ENCODE peak calls at places on chromosome 13, in eight cellular contexts. One of them, this sample, is unnamed.
A peak's percentile ranks its signal among the peaks of the same experiment; 100 is the strongest.

GRCh38 chr13:55567721-55568625 is 1572.7 kb upstream of the PRR20A start:
- DNase-seq in ovary: no peak
- DNase-seq in neuronal stem cell: no peak
- DNase-seq in keratinocyte: no peak
- DNase-seq in tibial artery: no peak
- DNase-seq in heart right ventricle: no peak
- DNase-seq in aorta: no peak
- DNase-seq in CD4-positive, CD25-positive, alpha-beta regulatory T cell: no peak
- DNase-seq in this sample: no peak

GRCh38 chr13:57624565-57625435 is 6.7 kb upstream of the PCDH17 start:
- DNase-seq in ovary: no peak
- DNase-seq in neuronal stem cell: peak; percentile 77
- DNase-seq in keratinocyte: peak; percentile 9
- DNase-seq in tibial artery: no peak
- DNase-seq in heart right ventricle: no peak
- DNase-seq in aorta: no peak
- DNase-seq in CD4-positive, CD25-positive, alpha-beta regulatory T cell: no peak
- DNase-seq in this sample: no peak

GRCh38 chr13:108963846-108964600 is 334.6 kb downstream of the MYO16 start:
- DNase-seq in ovary: no peak
- DNase-seq in neuronal stem cell: no peak
- DNase-seq in keratinocyte: peak; percentile 88
- DNase-seq in tibial artery: no peak
- DNase-seq in heart right ventricle: no peak
- DNase-seq in aorta: no peak
- DNase-seq in CD4-positive, CD25-positive, alpha-beta regulatory T cell: no peak
- DNase-seq in this sample: no peak

GRCh38 chr13:109816112-109816978 is 30.0 kb upstream of the IRS2 start:
- DNase-seq in ovary: no peak
- DNase-seq in neuronal stem cell: no peak
- DNase-seq in keratinocyte: peak; percentile 13
- DNase-seq in tibial artery: no peak
- DNase-seq in heart right ventricle: no peak
- DNase-seq in aorta: no peak
- DNase-seq in CD4-positive, CD25-positive, alpha-beta regulatory T cell: no peak
- DNase-seq in this sample: no peak

GRCh38 chr13:25688524-25688923 is 316.8 kb downstream of the ATP8A2 start:
- DNase-seq in ovary: no peak
- DNase-seq in neuronal stem cell: no peak
- DNase-seq in keratinocyte: no peak
- DNase-seq in tibial artery: no peak
- DNase-seq in heart right ventricle: no peak
- DNase-seq in aorta: no peak
- DNase-seq in CD4-positive, CD25-positive, alpha-beta regulatory T cell: no peak
- DNase-seq in this sample: no peak

GRCh38 chr13:67619346-67619745 is 389.2 kb upstream of the PCDH9 start:
- DNase-seq in ovary: no peak
- DNase-seq in neuronal stem cell: no peak
- DNase-seq in keratinocyte: no peak
- DNase-seq in tibial artery: no peak
- DNase-seq in heart right ventricle: no peak
- DNase-seq in aorta: no peak
- DNase-seq in CD4-positive, CD25-positive, alpha-beta regulatory T cell: no peak
- DNase-seq in this sample: no peak

GRCh38 chr13:94139393-94139995 is 340.0 kb downstream of the DCT start:
- DNase-seq in ovary: no peak
- DNase-seq in neuronal stem cell: no peak
- DNase-seq in keratinocyte: no peak
- DNase-seq in tibial artery: no peak
- DNase-seq in heart right ventricle: no peak
- DNase-seq in aorta: no peak
- DNase-seq in CD4-positive, CD25-positive, alpha-beta regulatory T cell: no peak
- DNase-seq in this sample: no peak

GRCh38 chr13:20431687-20432384 is 93.8 kb downstream of the CRYL1 start:
- DNase-seq in ovary: no peak
- DNase-seq in neuronal stem cell: no peak
- DNase-seq in keratinocyte: no peak
- DNase-seq in tibial artery: no peak
- DNase-seq in heart right ventricle: no peak
- DNase-seq in aorta: no peak
- DNase-seq in CD4-positive, CD25-positive, alpha-beta regulatory T cell: no peak
- DNase-seq in this sample: no peak

GRCh38 chr13:42967660-42968059 is 24.4 kb downstream of the EPSTI1 start:
- DNase-seq in ovary: no peak
- DNase-seq in neuronal stem cell: no peak
- DNase-seq in keratinocyte: no peak
- DNase-seq in tibial artery: no peak
- DNase-seq in heart right ventricle: no peak
- DNase-seq in aorta: no peak
- DNase-seq in CD4-positive, CD25-positive, alpha-beta regulatory T cell: no peak
- DNase-seq in this sample: no peak

GRCh38 chr13:66689037-66689619 is 541.0 kb downstream of the PCDH9 start:
- DNase-seq in ovary: no peak
- DNase-seq in neuronal stem cell: no peak
- DNase-seq in keratinocyte: no peak
- DNase-seq in tibial artery: no peak
- DNase-seq in heart right ventricle: no peak
- DNase-seq in aorta: no peak
- DNase-seq in CD4-positive, CD25-positive, alpha-beta regulatory T cell: no peak
- DNase-seq in this sample: no peak

GRCh38 chr13:76833465-76833864 is 52.7 kb downstream of the KCTD12 start:
- DNase-seq in ovary: no peak
- DNase-seq in neuronal stem cell: no peak
- DNase-seq in keratinocyte: no peak
- DNase-seq in tibial artery: no peak
- DNase-seq in heart right ventricle: no peak
- DNase-seq in aorta: no peak
- DNase-seq in CD4-positive, CD25-positive, alpha-beta regulatory T cell: no peak
- DNase-seq in this sample: no peak

GRCh38 chr13:60590775-60591174 is 193.8 kb downstream of the TDRD3 start:
- DNase-seq in ovary: no peak
- DNase-seq in neuronal stem cell: no peak
- DNase-seq in keratinocyte: no peak
- DNase-seq in tibial artery: no peak
- DNase-seq in heart right ventricle: no peak
- DNase-seq in aorta: no peak
- DNase-seq in CD4-positive, CD25-positive, alpha-beta regulatory T cell: no peak
- DNase-seq in this sample: no peak

GRCh38 chr13:91136806-91137205 is 210.7 kb upstream of the MIR17HG start:
- DNase-seq in ovary: no peak
- DNase-seq in neuronal stem cell: peak; percentile 46
- DNase-seq in keratinocyte: no peak
- DNase-seq in tibial artery: no peak
- DNase-seq in heart right ventricle: no peak
- DNase-seq in aorta: no peak
- DNase-seq in CD4-positive, CD25-positive, alpha-beta regulatory T cell: no peak
- DNase-seq in this sample: no peak

GRCh38 chr13:77988355-77988754 is 69.7 kb upstream of the EDNRB start:
- DNase-seq in ovary: no peak
- DNase-seq in neuronal stem cell: no peak
- DNase-seq in keratinocyte: no peak
- DNase-seq in tibial artery: no peak
- DNase-seq in heart right ventricle: no peak
- DNase-seq in aorta: no peak
- DNase-seq in CD4-positive, CD25-positive, alpha-beta regulatory T cell: no peak
- DNase-seq in this sample: no peak

GRCh38 chr13:95641291-95641811 is 3.2 kb downstream of the DZIP1 start:
- DNase-seq in ovary: peak; percentile 26
- DNase-seq in neuronal stem cell: no peak
- DNase-seq in keratinocyte: no peak
- DNase-seq in tibial artery: no peak
- DNase-seq in heart right ventricle: peak; percentile 13
- DNase-seq in aorta: peak; percentile 45
- DNase-seq in CD4-positive, CD25-positive, alpha-beta regulatory T cell: no peak
- DNase-seq in this sample: no peak

GRCh38 chr13:113489549-113490495 is 689 bp downstream of the DCUN1D2 start:
- DNase-seq in ovary: peak; percentile 66
- DNase-seq in neuronal stem cell: peak; percentile 17
- DNase-seq in keratinocyte: no peak
- DNase-seq in tibial artery: peak; percentile 76
- DNase-seq in heart right ventricle: no peak
- DNase-seq in aorta: no peak
- DNase-seq in CD4-positive, CD25-positive, alpha-beta regulatory T cell: peak; percentile 33
- DNase-seq in this sample: peak; percentile 16

GRCh38 chr13:60509601-60510386 is 112.8 kb downstream of the TDRD3 start:
- DNase-seq in ovary: no peak
- DNase-seq in neuronal stem cell: no peak
- DNase-seq in keratinocyte: no peak
- DNase-seq in tibial artery: no peak
- DNase-seq in heart right ventricle: no peak
- DNase-seq in aorta: no peak
- DNase-seq in CD4-positive, CD25-positive, alpha-beta regulatory T cell: no peak
- DNase-seq in this sample: no peak

GRCh38 chr13:29849731-29850212 is 645 bp downstream of the UBL3 start:
- DNase-seq in ovary: peak; percentile 63
- DNase-seq in neuronal stem cell: no peak
- DNase-seq in keratinocyte: no peak
- DNase-seq in tibial artery: peak; percentile 80
- DNase-seq in heart right ventricle: peak; percentile 60
- DNase-seq in aorta: peak; percentile 78
- DNase-seq in CD4-positive, CD25-positive, alpha-beta regulatory T cell: no peak
- DNase-seq in this sample: no peak

GRCh38 chr13:82571653-82572052 is 1310.6 kb downstream of the SLITRK1 start:
- DNase-seq in ovary: no peak
- DNase-seq in neuronal stem cell: no peak
- DNase-seq in keratinocyte: no peak
- DNase-seq in tibial artery: no peak
- DNase-seq in heart right ventricle: no peak
- DNase-seq in aorta: no peak
- DNase-seq in CD4-positive, CD25-positive, alpha-beta regulatory T cell: no peak
- DNase-seq in this sample: no peak

GRCh38 chr13:24670927-24671326 is 9.3 kb upstream of the ATP12A start:
- DNase-seq in ovary: no peak
- DNase-seq in neuronal stem cell: peak; percentile 45
- DNase-seq in keratinocyte: no peak
- DNase-seq in tibial artery: no peak
- DNase-seq in heart right ventricle: no peak
- DNase-seq in aorta: no peak
- DNase-seq in CD4-positive, CD25-positive, alpha-beta regulatory T cell: no peak
- DNase-seq in this sample: no peak

GRCh38 chr13:41327994-41328778 is 17.1 kb downstream of the NAA16 start:
- DNase-seq in ovary: no peak
- DNase-seq in neuronal stem cell: no peak
- DNase-seq in keratinocyte: no peak
- DNase-seq in tibial artery: no peak
- DNase-seq in heart right ventricle: no peak
- DNase-seq in aorta: no peak
- DNase-seq in CD4-positive, CD25-positive, alpha-beta regulatory T cell: no peak
- DNase-seq in this sample: no peak

GRCh38 chr13:104657196-104657595 is 1591.0 kb upstream of the SLC10A2 start:
- DNase-seq in ovary: no peak
- DNase-seq in neuronal stem cell: no peak
- DNase-seq in keratinocyte: no peak
- DNase-seq in tibial artery: no peak
- DNase-seq in heart right ventricle: no peak
- DNase-seq in aorta: no peak
- DNase-seq in CD4-positive, CD25-positive, alpha-beta regulatory T cell: no peak
- DNase-seq in this sample: no peak

GRCh38 chr13:92974905-92975429 is 251.6 kb upstream of the GPC6 start:
- DNase-seq in ovary: no peak
- DNase-seq in neuronal stem cell: no peak
- DNase-seq in keratinocyte: no peak
- DNase-seq in tibial artery: no peak
- DNase-seq in heart right ventricle: no peak
- DNase-seq in aorta: no peak
- DNase-seq in CD4-positive, CD25-positive, alpha-beta regulatory T cell: no peak
- DNase-seq in this sample: no peak
- H3K27ac ChIP-seq in ovary: no peak overlapping the region
- H3K27ac ChIP-seq in neuronal stem cell: no peak overlapping the region
- H3K27ac ChIP-seq in keratinocyte: no peak overlapping the region
- H3K27ac ChIP-seq in tibial artery: no peak overlapping the region
- H3K27ac ChIP-seq in heart right ventricle: no peak overlapping the region
- H3K27ac ChIP-seq in aorta: no peak overlapping the region
- H3K27ac ChIP-seq in CD4-positive, CD25-positive, alpha-beta regulatory T cell: no peak overlapping the region
- H3K27ac ChIP-seq in this sample: no peak overlapping the region

DNA sequence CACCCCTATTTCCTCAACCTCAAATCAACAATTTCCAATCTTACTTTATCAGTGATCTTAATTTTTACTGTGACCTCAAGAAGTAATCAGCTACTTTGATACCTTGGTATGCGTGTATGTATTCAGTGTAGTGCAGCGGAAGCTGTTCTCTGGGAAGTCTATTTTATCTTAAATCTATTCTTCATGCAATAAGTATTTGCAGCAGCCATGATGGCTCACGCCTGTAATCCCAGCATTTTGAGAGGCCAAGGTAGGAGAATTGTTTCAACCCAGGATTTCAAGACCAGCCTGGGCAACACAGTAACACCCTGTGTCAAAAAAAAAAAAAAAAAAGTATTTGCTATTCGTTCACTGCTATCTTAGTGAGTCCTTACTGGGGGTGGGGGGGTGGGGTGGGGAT is 6.5 kb downstream of the SLC25A30 start:
- DNase-seq in ovary: no peak
- DNase-seq in neuronal stem cell: no peak
- DNase-seq in keratinocyte: no peak
- DNase-seq in tibial artery: no peak
- DNase-seq in heart right ventricle: no peak
- DNase-seq in aorta: no peak
- DNase-seq in CD4-positive, CD25-positive, alpha-beta regulatory T cell: no peak
- DNase-seq in this sample: no peak
- H3K27ac ChIP-seq in ovary: no peak overlapping the region
- H3K27ac ChIP-seq in neuronal stem cell: no peak overlapping the region
- H3K27ac ChIP-seq in keratinocyte: no peak overlapping the region
- H3K27ac ChIP-seq in tibial artery: no peak overlapping the region
- H3K27ac ChIP-seq in heart right ventricle: peak overlapping the region; percentile 93
- H3K27ac ChIP-seq in aorta: no peak overlapping the region
- H3K27ac ChIP-seq in CD4-positive, CD25-positive, alpha-beta regulatory T cell: no peak overlapping the region
- H3K27ac ChIP-seq in this sample: no peak overlapping the region

GRCh38 chr13:34416833-34417425 is 525.1 kb upstream of the NBEA start:
- DNase-seq in ovary: peak; percentile 44
- DNase-seq in neuronal stem cell: no peak
- DNase-seq in keratinocyte: no peak
- DNase-seq in tibial artery: peak; percentile 73
- DNase-seq in heart right ventricle: peak; percentile 56
- DNase-seq in aorta: peak; percentile 53
- DNase-seq in CD4-positive, CD25-positive, alpha-beta regulatory T cell: no peak
- DNase-seq in this sample: no peak
- H3K27ac ChIP-seq in ovary: no peak overlapping the region
- H3K27ac ChIP-seq in neuronal stem cell: no peak overlapping the region
- H3K27ac ChIP-seq in keratinocyte: no peak overlapping the region
- H3K27ac ChIP-seq in tibial artery: no peak overlapping the region
- H3K27ac ChIP-seq in heart right ventricle: no peak overlapping the region
- H3K27ac ChIP-seq in aorta: no peak overlapping the region
- H3K27ac ChIP-seq in CD4-positive, CD25-positive, alpha-beta regulatory T cell: no peak overlapping the region
- H3K27ac ChIP-seq in this sample: no peak overlapping the region

DNA sequence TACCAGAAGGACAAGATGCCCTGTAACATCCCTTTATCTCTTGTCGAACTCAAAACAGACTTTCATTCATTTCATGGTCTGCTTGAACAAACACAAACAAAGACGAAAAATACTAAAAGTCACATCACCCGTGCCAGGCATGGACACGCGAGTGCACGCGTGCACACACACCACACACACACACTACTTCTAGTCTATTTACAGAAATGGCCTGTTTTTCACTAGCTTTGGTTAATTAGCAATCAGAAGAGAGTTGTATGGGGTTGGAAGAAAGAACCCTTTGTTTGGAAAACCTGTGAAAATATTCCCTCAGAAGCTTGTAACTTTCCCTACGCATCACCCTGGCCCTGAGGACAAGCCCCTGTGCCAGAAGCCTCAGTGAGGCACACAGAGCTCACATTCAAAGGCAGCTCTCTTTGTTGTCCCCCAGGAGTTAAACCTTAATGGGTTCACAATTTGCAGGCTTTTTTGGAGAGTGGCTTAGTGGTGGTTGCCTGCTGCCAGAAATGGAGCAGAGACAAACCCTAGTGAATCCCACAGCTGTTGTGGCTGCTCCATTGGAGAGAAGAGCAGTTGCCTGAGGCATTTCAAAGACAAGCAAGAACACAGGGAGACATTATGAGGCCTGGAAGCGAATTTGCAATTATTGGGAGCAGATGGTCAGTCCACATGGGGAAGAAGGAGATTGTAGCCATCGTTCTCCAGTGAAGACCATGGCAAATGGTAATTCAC is 55.9 kb downstream of the STARD13 start:
- DNase-seq in ovary: no peak
- DNase-seq in neuronal stem cell: no peak
- DNase-seq in keratinocyte: no peak
- DNase-seq in tibial artery: no peak
- DNase-seq in heart right ventricle: no peak
- DNase-seq in aorta: no peak
- DNase-seq in CD4-positive, CD25-positive, alpha-beta regulatory T cell: no peak
- DNase-seq in this sample: no peak
- H3K27ac ChIP-seq in ovary: peak overlapping the region; percentile 43
- H3K27ac ChIP-seq in neuronal stem cell: peak overlapping the region; percentile 44
- H3K27ac ChIP-seq in keratinocyte: peak overlapping the region; percentile 38
- H3K27ac ChIP-seq in tibial artery: peak overlapping the region; percentile 7
- H3K27ac ChIP-seq in heart right ventricle: peak overlapping the region; percentile 74
- H3K27ac ChIP-seq in aorta: no peak overlapping the region
- H3K27ac ChIP-seq in CD4-positive, CD25-positive, alpha-beta regulatory T cell: no peak overlapping the region
- H3K27ac ChIP-seq in this sample: no peak overlapping the region